ENCODE peak calls at places on chromosomes 2 and 18, in five cellular contexts. Y, D, A, P and W are unnamed samples.

GRCh38 chr18:41600693-41601391 is 354.2 kb upstream of the PIK3C3 start:
- DNase-seq in Y (no peak), D (no peak), A (no peak), P (no peak), W (no peak)

GRCh38 chr18:36073676-36074075 is 6.3 kb upstream of the RPRD1A start:
- DNase-seq in Y (no peak), D (no peak), A (no peak), P (no peak), W (no peak)

GRCh38 chr18:78908462-78908861 is 71.2 kb upstream of the SALL3 start:
- DNase-seq in Y (no peak), D (peak; percentile 31), A (no peak), P (no peak), W (no peak)

GRCh38 chr2:69380072-69380917 is 6.7 kb downstream of the GFPT1 start:
- DNase-seq in Y (no peak), D (no peak), A (no peak), P (no peak), W (no peak)

GRCh38 chr18:43507842-43508481 is 230.7 kb upstream of the SYT4 start:
- DNase-seq in Y (no peak), D (no peak), A (peak; percentile 24), P (no peak), W (no peak)

GRCh38 chr2:104452558-104452957 is 401.4 kb upstream of the POU3F3 start:
- DNase-seq in Y (no peak), D (no peak), A (no peak), P (no peak), W (no peak)

GRCh38 chr2:241267249-241268067 is 48.0 kb downstream of the HDLBP start:
- DNase-seq in Y (no peak), D (no peak), A (peak; percentile 21), P (peak; percentile 52), W (no peak)

GRCh38 chr18:77635441-77635840 is 385.8 kb downstream of the GALR1 start:
- DNase-seq in Y (no peak), D (no peak), A (no peak), P (no peak), W (no peak)

GRCh38 chr2:86700705-86701104 is 19.4 kb upstream of the RMND5A start:
- DNase-seq in Y (no peak), D (no peak), A (no peak), P (no peak), W (no peak)

GRCh38 chr2:186456941-186457340 is 29.1 kb upstream of the ZC3H15 start:
- DNase-seq in Y (no peak), D (no peak), A (no peak), P (no peak), W (no peak)

GRCh38 chr2:172181840-172182239 is 79.1 kb upstream of the DLX2 start:
- DNase-seq in Y (no peak), D (no peak), A (peak; percentile 78), P (no peak), W (no peak)

GRCh38 chr18:8380006-8380405 is 229.2 kb upstream of the RAB12 start:
- DNase-seq in Y (no peak), D (no peak), A (no peak), P (no peak), W (no peak)

GRCh38 chr2:119240311-119241204 is 16.9 kb downstream of the STEAP3 start:
- DNase-seq in Y (no peak), D (peak; percentile 78), A (peak; percentile 45), P (no peak), W (no peak)

GRCh38 chr2:129087133-129087813 is 768.6 kb upstream of the HS6ST1 start:
- DNase-seq in Y (no peak), D (no peak), A (no peak), P (no peak), W (no peak)

GRCh38 chr18:57438669-57439616 is 3.8 kb downstream of the ONECUT2 start:
- DNase-seq in Y (no peak), D (no peak), A (peak; percentile 12), P (no peak), W (peak; percentile 27)

GRCh38 chr2:65639156-65639876 is 206.9 kb upstream of the SPRED2 start:
- DNase-seq in Y (no peak), D (no peak), A (no peak), P (no peak), W (no peak)

GRCh38 chr18:41113885-41114482 is 841.0 kb upstream of the PIK3C3 start:
- DNase-seq in Y (no peak), D (no peak), A (no peak), P (no peak), W (no peak)

GRCh38 chr2:168767258-168767657 is 35.2 kb upstream of the NOSTRIN start:
- DNase-seq in Y (no peak), D (no peak), A (no peak), P (no peak), W (no peak)

GRCh38 chr2:203279288-203279687 is 40.5 kb downstream of the CYP20A1 start:
- DNase-seq in Y (no peak), D (no peak), A (no peak), P (no peak), W (no peak)

GRCh38 chr2:150303281-150303680 is 184.2 kb downstream of the RND3 start:
- DNase-seq in Y (no peak), D (no peak), A (peak; percentile 27), P (no peak), W (no peak)

GRCh38 chr2:232418466-232419244 is 12.0 kb downstream of the ALPG start:
- DNase-seq in Y (no peak), D (no peak), A (peak; percentile 70), P (peak; percentile 77), W (no peak)

GRCh38 chr2:122186761-122187222 is 431.3 kb downstream of the TSN start:
- DNase-seq in Y (no peak), D (no peak), A (no peak), P (no peak), W (no peak)

GRCh38 chr18:33826151-33826550 is 248.1 kb downstream of the ASXL3 start:
- DNase-seq in Y (no peak), D (no peak), A (no peak), P (no peak), W (no peak)

DNA sequence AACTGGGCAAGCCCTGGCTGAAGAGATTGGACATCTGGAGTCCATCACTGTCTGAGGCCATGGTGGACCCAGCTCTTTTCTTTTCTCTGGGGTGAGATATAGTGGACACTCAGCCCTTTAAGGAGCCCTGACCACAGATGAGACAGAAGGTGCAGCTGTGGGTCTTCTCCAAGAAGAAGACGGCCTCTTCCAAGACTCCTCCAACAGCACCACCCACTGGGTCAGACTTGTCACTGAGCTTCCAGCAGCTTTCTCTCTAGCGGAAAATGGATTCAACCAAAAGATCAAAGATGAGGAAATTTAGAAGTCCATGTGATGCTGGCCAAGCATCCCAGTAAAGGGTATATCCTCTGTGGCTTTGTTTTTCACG is 27.3 kb downstream of the TWIST2 start:
- DNase-seq in Y (no peak), D (no peak), A (no peak), P (peak; percentile 89), W (no peak)
- TF ChIP-seq CTCF in Y (no peak), D (no peak), A (peak; percentile 58), P (no peak), W (no peak)

DNA sequence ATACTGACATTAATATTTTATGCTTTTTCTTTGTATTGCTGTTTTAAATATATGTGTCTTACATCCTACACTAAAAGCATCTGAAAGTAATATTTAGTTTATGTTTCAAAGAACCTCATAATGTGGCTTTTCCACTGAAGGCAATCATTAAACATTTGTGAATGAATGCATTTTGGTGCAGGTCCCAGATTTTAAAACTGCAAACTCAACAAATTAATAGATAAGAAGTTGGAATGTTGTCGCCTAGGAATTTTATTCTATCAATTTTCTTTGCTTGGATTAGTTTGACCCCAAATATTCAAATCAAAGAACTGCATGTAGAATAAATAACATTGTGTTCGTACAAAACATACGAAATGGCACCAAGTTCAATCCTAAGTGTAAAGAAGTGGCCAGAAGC is 44.7 kb downstream of the ATF2 start:
- DNase-seq in Y (no peak), D (no peak), A (no peak), P (no peak), W (no peak)
- TF ChIP-seq CTCF in Y (no peak), D (no peak), A (no peak), P (no peak), W (no peak)

DNA sequence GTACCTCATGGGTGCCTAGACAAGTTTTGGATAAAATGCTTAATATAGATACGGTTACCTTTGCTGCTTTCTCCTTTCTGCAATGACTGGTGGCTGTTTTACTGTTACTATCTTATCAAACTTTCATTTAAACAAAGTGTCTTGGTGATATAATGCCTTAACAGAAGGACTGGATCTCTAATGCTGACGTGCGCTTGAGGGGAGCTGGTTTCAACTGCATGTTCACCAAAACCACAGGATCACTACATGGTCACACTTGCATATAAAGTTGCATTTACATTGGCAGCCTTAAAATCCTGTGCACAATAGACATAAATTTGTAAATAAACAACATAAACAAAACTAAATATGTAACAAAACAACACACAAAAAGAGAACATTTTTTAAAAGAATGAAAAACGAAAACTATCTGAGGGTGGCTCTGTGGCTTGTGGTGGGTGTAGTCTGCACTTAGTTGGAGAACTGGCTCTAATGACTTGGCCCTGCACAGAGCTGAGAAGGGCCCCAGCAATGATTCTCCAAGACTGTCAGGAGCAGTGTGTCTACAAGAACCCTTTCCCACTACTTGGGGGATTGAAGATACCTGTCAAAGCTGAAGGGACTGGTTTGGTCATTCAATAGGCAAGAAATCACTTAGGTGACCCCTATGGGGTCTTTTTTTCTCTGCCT is 135.5 kb downstream of the UXS1 start:
- DNase-seq in Y (no peak), D (no peak), A (no peak), P (no peak), W (no peak)
- TF ChIP-seq CTCF in Y (no peak), D (no peak), A (no peak), P (no peak), W (no peak)

GRCh38 chr18:12659904-12660605 is 2.1 kb upstream of the SPIRE1 start:
- DNase-seq in Y (peak; percentile 44), D (no peak), A (peak; percentile 74), P (no peak), W (peak; percentile 65)

GRCh38 chr18:12656671-12657047 is 1.2 kb downstream of the SPIRE1 start:
- DNase-seq in Y (no peak), D (no peak), A (no peak), P (no peak), W (no peak)

GRCh38 chr18:12654971-12655370 is 2.9 kb downstream of the SPIRE1 start:
- DNase-seq in Y (no peak), D (no peak), A (no peak), P (no peak), W (no peak)

GRCh38 chr18:12657048-12657848 is 659 bp downstream of the SPIRE1 start:
- DNase-seq in Y (peak; percentile 62), D (peak; percentile 77), A (peak; percentile 50), P (peak; percentile 88), W (peak; percentile 46)

DNA sequence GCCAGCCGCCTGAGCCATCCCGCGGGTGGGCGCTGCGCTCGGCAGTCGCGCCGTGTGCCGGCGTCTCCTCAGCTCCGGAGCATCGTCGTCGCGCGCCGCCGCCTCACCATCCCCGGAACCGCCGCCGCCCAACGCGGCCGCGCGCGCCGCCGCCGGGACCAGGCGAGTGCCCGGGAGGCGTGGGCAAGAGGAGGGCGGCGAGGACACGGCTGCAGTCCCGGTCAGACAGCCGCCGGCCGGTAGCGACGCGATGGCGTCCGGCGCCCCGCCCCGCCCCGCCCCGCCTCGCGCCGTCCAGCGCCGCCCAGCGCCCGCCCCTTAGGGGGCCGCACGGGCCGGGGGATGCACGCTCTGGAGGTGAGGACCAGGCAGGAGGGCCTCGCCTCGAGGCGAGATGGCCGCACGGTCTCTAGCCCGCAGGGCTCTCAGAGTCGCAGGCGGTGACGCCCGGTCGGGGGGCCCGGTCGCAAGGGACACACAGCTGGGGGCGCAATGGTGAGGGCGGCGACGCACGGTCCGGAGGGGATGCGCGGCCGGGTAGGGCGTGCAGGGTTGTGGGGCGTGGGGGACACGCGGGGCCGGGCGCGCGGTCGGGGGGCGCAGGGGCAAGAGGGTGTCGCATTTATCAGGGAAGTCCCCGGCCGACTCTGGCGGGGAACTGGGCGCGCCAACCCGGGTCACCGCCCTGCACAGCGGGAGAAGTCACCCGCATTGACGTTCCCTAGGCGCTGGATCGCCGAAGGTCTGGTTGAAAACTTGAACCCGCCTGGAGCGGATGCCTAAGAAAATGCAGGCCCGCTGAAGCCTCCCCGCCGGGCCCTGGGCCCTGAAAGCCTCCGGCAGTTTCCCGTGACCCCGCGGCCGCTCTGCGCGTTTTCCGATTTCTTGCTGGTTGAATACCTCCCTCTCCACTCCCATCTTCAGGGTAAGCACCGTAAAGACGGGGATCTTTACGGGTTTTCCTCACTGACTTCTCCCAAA is at the start of gene SPIRE1:
- DNase-seq in Y (peak; percentile 60), D (peak; percentile 83), A (peak; percentile 82), P (peak; percentile 91), W (peak; percentile 78)
- TF ChIP-seq CTCF in Y (no peak), D (no peak), A (no peak), P (no peak), W (no peak)